ENCODE peak calls at places on chromosomes 4 and X, in six cellular contexts. S is KBM-7; O is RWPE1; T is naive thymus-derived CD8-positive, alpha-beta T cell; D is lower lobe of right lung; Z is B cell. R is an unnamed sample.

GRCh38 chr4:35315419-35315818 is 928.9 kb downstream of the ARAP2 start:
- DNase-seq in S (peak), O (no peak), T (no peak), D (no peak), Z (no peak), R (no peak)

GRCh38 chrX:7110821-7111276 is 36.7 kb upstream of the STS start:
- DNase-seq in S (peak), O (no peak), T (no peak), D (no peak), Z (no peak), R (no peak)

GRCh38 chr4:157265281-157265680 is 44.8 kb downstream of the GRIA2 start:
- DNase-seq in S (no peak), O (peak), T (no peak), D (no peak), Z (no peak), R (no peak)

GRCh38 chr4:81923140-81923539 is 450.7 kb downstream of the HNRNPD start:
- DNase-seq in S (no peak), O (no peak), T (no peak), D (no peak), Z (no peak), R (no peak)

GRCh38 chrX:40189018-40189417 is 91.3 kb upstream of the BCOR start:
- DNase-seq in S (no peak), O (no peak), T (no peak), D (no peak), Z (no peak), R (no peak)

GRCh38 chrX:119512145-119512800 is 44.0 kb downstream of the SLC25A5 start:
- DNase-seq in S (peak), O (peak), T (no peak), D (peak), Z (peak), R (no peak)

GRCh38 chr4:154086247-154086646 is 297.4 kb upstream of the SFRP2 start:
- DNase-seq in S (no peak), O (peak), T (no peak), D (no peak), Z (no peak), R (no peak)

GRCh38 chr4:54146139-54146538 is 46.2 kb downstream of the GSX2 start:
- DNase-seq in S (no peak), O (no peak), T (no peak), D (no peak), Z (no peak), R (no peak)

R was measured in activated gamma-delta T cell treated with Interleukin-2 at 50 U/mL for 16 hours.